ENCODE peak calls at places on chromosomes 11 and 22, in nine cellular contexts. Y, E, A, N, U, B, S, P and M are unnamed samples.

GRCh38 chr11:61917043-61917356 is 366 bp downstream of the RAB3IL1 start:
- DNase-seq in Y (no peak), E (no peak), A (no peak), N (no peak), U (no peak), B (no peak), S (no peak), P (no peak), M (no peak)

GRCh38 chr11:4541071-4541470 is 3.9 kb upstream of the OR52M1 start:
- DNase-seq in Y (no peak), E (no peak), A (no peak), N (no peak), U (no peak), B (no peak), S (no peak), P (no peak), M (no peak)

GRCh38 chr11:75896843-75897419 is 81.9 kb downstream of the UVRAG start:
- DNase-seq in Y (no peak), E (peak), A (no peak), N (peak), U (no peak), B (peak), S (no peak), P (no peak), M (no peak)

GRCh38 chr11:43130616-43131015 is 181.2 kb upstream of the API5 start:
- DNase-seq in Y (no peak), E (no peak), A (no peak), N (peak), U (no peak), B (no peak), S (no peak), P (no peak), M (no peak)

GRCh38 chr22:33493476-33494205 is 426.6 kb downstream of the LARGE1 start:
- DNase-seq in Y (no peak), E (no peak), A (no peak), N (no peak), U (no peak), B (no peak), S (no peak), P (no peak), M (no peak)

GRCh38 chr11:8168485-8169257 is at the start of gene RIC3:
- DNase-seq in Y (no peak), E (no peak), A (no peak), N (peak), U (no peak), B (no peak), S (peak), P (peak), M (no peak)

GRCh38 chr11:116641561-116642045 is 131.2 kb downstream of the BUD13 start:
- DNase-seq in Y (peak), E (peak), A (no peak), N (peak), U (no peak), B (peak), S (peak), P (peak), M (no peak)

GRCh38 chr22:19808873-19809478 is 45.7 kb downstream of the GNB1L start:
- DNase-seq in Y (no peak), E (no peak), A (no peak), N (no peak), U (no peak), B (no peak), S (no peak), P (peak), M (no peak)

GRCh38 chr22:19035474-19036228 is 86.6 kb downstream of the DGCR2 start:
- DNase-seq in Y (peak), E (no peak), A (no peak), N (peak), U (no peak), B (no peak), S (no peak), P (no peak), M (no peak)

GRCh38 chr11:132186699-132187098 is 816.3 kb downstream of the NTM start:
- DNase-seq in Y (no peak), E (no peak), A (no peak), N (peak), U (no peak), B (no peak), S (no peak), P (no peak), M (no peak)
- TF ChIP-seq CTCF in Y (no peak), E (no peak), A (no peak), N (peak), U (no peak), B (peak), S (no peak), P (no peak), M (no peak)

DNA sequence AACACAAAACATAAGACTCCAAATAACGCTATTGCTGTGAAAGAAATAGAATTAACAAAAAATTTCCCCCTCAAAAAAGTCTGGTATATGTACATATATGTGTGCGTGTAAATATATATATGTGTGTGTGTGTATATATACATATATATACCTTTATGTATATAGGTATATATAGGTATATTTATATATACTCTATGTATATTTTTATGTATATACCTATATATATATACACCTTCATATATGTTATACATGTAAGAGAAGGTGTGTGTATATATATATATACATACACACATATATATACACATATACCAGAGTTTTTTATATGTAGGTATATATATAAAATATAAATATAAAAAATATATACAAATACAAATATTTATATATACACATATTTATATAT is 199.2 kb downstream of the RAB38 start:
- DNase-seq in Y (no peak), E (no peak), A (no peak), N (no peak), U (no peak), B (no peak), S (no peak), P (no peak), M (no peak)
- TF ChIP-seq CTCF in Y (no peak), E (no peak), A (no peak), N (no peak), U (no peak), B (no peak), S (no peak), P (no peak), M (no peak)

GRCh38 chr11:10387209-10388083 is 67.6 kb upstream of the AMPD3 start:
- DNase-seq in Y (no peak), E (no peak), A (no peak), N (no peak), U (no peak), B (peak), S (peak), P (peak), M (no peak)
- TF ChIP-seq CTCF in Y (no peak), E (no peak), A (no peak), N (no peak), U (no peak), B (no peak), S (no peak), P (no peak), M (no peak)

GRCh38 chr11:12003329-12003728 is 5.1 kb downstream of the DKK3 start:
- DNase-seq in Y (no peak), E (no peak), A (no peak), N (no peak), U (no peak), B (no peak), S (no peak), P (no peak), M (no peak)

GRCh38 chr11:12001152-12001551 is 7.3 kb downstream of the DKK3 start:
- DNase-seq in Y (no peak), E (no peak), A (no peak), N (no peak), U (no peak), B (no peak), S (peak), P (no peak), M (no peak)

GRCh38 chr11:12005476-12005875 is 3.0 kb downstream of the DKK3 start:
- DNase-seq in Y (no peak), E (no peak), A (no peak), N (no peak), U (no peak), B (peak), S (no peak), P (no peak), M (no peak)

GRCh38 chr11:12005061-12005460 is 3.4 kb downstream of the DKK3 start:
- DNase-seq in Y (no peak), E (no peak), A (no peak), N (no peak), U (no peak), B (no peak), S (no peak), P (no peak), M (no peak)

DNA sequence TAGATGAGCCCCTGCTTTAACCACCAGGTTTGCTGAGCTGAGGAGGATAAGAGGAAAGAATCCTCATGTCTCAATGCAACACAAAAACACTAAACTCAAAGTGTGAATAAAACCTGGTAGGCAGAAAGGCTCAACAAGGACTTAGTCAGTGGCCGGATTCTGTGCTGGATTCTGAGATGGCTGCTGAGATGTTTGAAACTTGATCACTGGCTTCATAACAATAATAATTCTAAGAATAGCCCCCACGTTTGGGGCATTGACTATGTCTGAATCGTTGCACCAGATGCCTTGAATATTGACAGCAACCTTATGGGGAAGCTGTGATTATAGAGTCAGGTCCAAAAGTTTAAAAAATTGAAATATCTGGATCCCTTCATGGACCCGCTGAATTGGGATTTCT is 4.6 kb downstream of the DKK3 start:
- DNase-seq in Y (no peak), E (no peak), A (no peak), N (no peak), U (no peak), B (no peak), S (no peak), P (no peak), M (no peak)
- TF ChIP-seq CTCF in Y (no peak), E (no peak), A (no peak), N (no peak), U (no peak), B (no peak), S (no peak), P (no peak), M (no peak)